ENCODE peak calls at places on chromosomes 13 and 19, in five cellular contexts. Z is A549; V is CD8-positive, alpha-beta T cell; Y is OCI-LY7; I is fibroblast of lung. X is an unnamed sample.

GRCh38 chr19:12838182-12838890 is at the start of gene MAST1:
- DNase-seq in Z (no peak), V (no peak), Y (peak; percentile 81), I (no peak), X (peak; percentile 67)

GRCh38 chr13:27044837-27045570 is 126.6 kb downstream of the USP12 start:
- DNase-seq in Z (no peak), V (no peak), Y (peak; percentile 37), I (no peak), X (no peak)

GRCh38 chr19:13002970-13003540 is 7.8 kb downstream of the NFIX start:
- DNase-seq in Z (no peak), V (no peak), Y (no peak), I (no peak), X (no peak)

GRCh38 chr13:27321619-27322385 is 51.2 kb downstream of the RASL11A start:
- DNase-seq in Z (no peak), V (no peak), Y (no peak), I (no peak), X (no peak)

GRCh38 chr13:51585234-51585672 is 991 bp downstream of the WDFY2 start:
- DNase-seq in Z (no peak), V (no peak), Y (peak; percentile 18), I (peak; percentile 26), X (no peak)

GRCh38 chr13:63843766-63844699 is 2428.4 kb upstream of the PCDH20 start:
- DNase-seq in Z (no peak), V (no peak), Y (no peak), I (no peak), X (no peak)

GRCh38 chr19:17794731-17795494 is at the start of gene B3GNT3:
- DNase-seq in Z (peak; percentile 47), V (no peak), Y (no peak), I (no peak), X (no peak)

GRCh38 chr19:9528757-9529336 is 9.6 kb downstream of the ZNF426 start:
- DNase-seq in Z (no peak), V (no peak), Y (no peak), I (peak; percentile 14), X (no peak)

GRCh38 chr13:110340812-110341444 is 33.8 kb downstream of the COL4A2 start:
- DNase-seq in Z (no peak), V (no peak), Y (no peak), I (peak; percentile 87), X (no peak)

GRCh38 chr13:113665582-113666323 is 1.3 kb upstream of the GRK1 start:
- DNase-seq in Z (no peak), V (no peak), Y (no peak), I (no peak), X (no peak)

GRCh38 chr19:52307275-52307674 is 10.3 kb downstream of the ZNF480 start:
- DNase-seq in Z (no peak), V (no peak), Y (peak; percentile 53), I (peak; percentile 38), X (no peak)

GRCh38 chr19:4090351-4091220 is 23.9 kb upstream of the ZBTB7A start:
- DNase-seq in Z (no peak), V (no peak), Y (no peak), I (no peak), X (no peak)

GRCh38 chr19:35204799-35205732 is 23.5 kb downstream of the FAM187B start:
- DNase-seq in Z (no peak), V (no peak), Y (peak; percentile 90), I (no peak), X (no peak)

GRCh38 chr13:98584668-98585397 is 7.9 kb upstream of the STK24 start:
- DNase-seq in Z (no peak), V (no peak), Y (no peak), I (no peak), X (no peak)

GRCh38 chr13:21672811-21673591 is 2.1 kb downstream of the FGF9 start:
- DNase-seq in Z (no peak), V (no peak), Y (no peak), I (no peak), X (no peak)

GRCh38 chr19:41480336-41480735 is 37.4 kb downstream of the ERICH4 start:
- DNase-seq in Z (no peak), V (no peak), Y (no peak), I (no peak), X (no peak)

GRCh38 chr19:14198384-14199376 is 7.3 kb downstream of the ADGRL1 start:
- DNase-seq in Z (no peak), V (no peak), Y (peak; percentile 40), I (no peak), X (no peak)

GRCh38 chr13:108877300-108877699 is 247.9 kb downstream of the MYO16 start:
- DNase-seq in Z (no peak), V (no peak), Y (no peak), I (peak; percentile 26), X (no peak)

GRCh38 chr13:71477735-71478134 is 389.3 kb downstream of the DACH1 start:
- DNase-seq in Z (no peak), V (no peak), Y (no peak), I (peak; percentile 1), X (no peak)

GRCh38 chr13:75256922-75257321 is 225.0 kb downstream of the TBC1D4 start:
- DNase-seq in Z (no peak), V (no peak), Y (no peak), I (peak; percentile 45), X (no peak)

GRCh38 chr13:80048802-80049201 is 292.1 kb downstream of the SPRY2 start:
- DNase-seq in Z (peak; percentile 11), V (no peak), Y (peak; percentile 11), I (peak; percentile 98), X (peak; percentile 81)

GRCh38 chr19:17877696-17878095 is 6.0 kb downstream of the SLC5A5 start:
- DNase-seq in Z (no peak), V (no peak), Y (no peak), I (no peak), X (no peak)

GRCh38 chr19:10744222-10744847 is 26.5 kb downstream of the DNM2 start:
- DNase-seq in Z (no peak), V (no peak), Y (no peak), I (no peak), X (no peak)

GRCh38 chr19:10747674-10748073 is 29.8 kb downstream of the DNM2 start:
- DNase-seq in Z (no peak), V (no peak), Y (no peak), I (no peak), X (no peak)

GRCh38 chr19:10742494-10742893 is 24.6 kb downstream of the DNM2 start:
- DNase-seq in Z (no peak), V (no peak), Y (no peak), I (no peak), X (no peak)

GRCh38 chr19:10747271-10747670 is 29.4 kb downstream of the DNM2 start:
- DNase-seq in Z (peak; percentile 31), V (no peak), Y (no peak), I (no peak), X (no peak)

DNA sequence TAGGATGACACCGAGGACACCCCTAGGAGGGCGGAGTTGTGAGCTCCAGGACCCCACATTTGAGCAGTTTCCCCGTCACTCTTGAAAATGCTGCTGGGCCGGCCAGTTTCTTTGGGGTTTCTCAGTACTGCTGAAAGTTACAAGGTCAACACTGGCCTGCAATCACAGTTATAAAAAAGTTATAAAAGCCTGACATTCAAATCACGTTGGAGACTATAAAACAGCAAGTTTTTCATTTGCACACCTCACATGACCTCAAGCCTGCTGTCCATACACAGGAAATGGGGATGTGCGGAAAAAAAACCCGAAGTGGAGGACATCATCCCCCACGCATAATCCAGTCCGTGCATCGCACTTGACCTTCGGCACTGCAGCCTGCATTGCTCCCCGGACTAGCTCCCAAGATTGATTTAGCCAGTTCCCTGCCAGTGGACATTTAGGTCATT is 27.0 kb downstream of the DNM2 start:
- DNase-seq in Z (no peak), V (no peak), Y (no peak), I (no peak), X (no peak)
- H3K27ac ChIP-seq in Z (no peak overlapping the region), V (no peak overlapping the region), Y (no peak overlapping the region), I (no peak overlapping the region), X (peak overlapping the region; percentile 76)

DNA sequence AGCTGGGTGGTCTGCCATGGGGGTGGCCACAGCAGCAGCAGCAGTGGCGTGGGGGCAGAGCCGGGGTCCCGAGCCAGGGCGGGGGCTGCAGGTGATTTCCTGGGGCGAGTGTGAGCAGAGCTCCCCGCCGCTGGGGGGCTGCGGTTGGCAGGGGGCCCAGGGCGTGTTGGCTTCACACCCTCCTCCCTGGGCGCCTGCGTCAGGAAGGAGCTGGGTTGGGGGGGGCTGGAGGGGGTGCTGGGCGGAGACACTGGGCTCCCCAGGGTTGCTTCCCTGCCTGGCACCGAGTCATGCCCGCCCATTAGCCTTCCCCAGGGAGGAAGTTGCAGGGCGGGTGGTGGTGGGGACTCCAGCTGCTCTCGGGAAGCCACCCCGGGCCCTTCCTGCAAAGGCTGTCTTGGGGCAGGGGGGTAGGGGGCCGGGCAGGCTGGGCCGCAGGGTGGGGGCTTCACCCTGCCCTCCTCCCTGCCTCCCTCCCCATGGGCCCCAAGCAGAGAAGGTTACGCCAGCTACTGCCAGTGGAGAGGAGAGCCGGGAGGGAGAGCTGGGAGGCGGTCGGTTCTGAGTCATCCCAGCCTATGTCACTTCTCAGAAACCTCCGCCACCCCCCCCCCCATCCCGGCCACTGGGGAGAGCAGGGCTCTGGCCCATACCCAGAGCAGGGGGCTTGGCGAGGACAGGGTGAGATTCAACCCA is 4.6 kb downstream of the MIDN start:
- DNase-seq in Z (no peak), V (peak; percentile 66), Y (peak; percentile 76), I (peak; percentile 98), X (peak; percentile 93)
- H3K4me3 ChIP-seq in Z (peak overlapping the region; percentile 97), V (peak overlapping the region; percentile 96), Y (peak overlapping the region; percentile 97), I (peak overlapping the region; percentile 81), X (peak overlapping the region; percentile 91)

GRCh38 chr19:45363861-45364459 is 6.4 kb downstream of the ERCC2 start:
- DNase-seq in Z (no peak), V (no peak), Y (no peak), I (no peak), X (no peak)

GRCh38 chr19:45370410-45371204 is at the start of gene ERCC2:
- DNase-seq in Z (peak; percentile 99), V (peak; percentile 99), Y (peak; percentile 99), I (peak; percentile 98), X (peak; percentile 98)

GRCh38 chr19:45364696-45365095 is 5.7 kb downstream of the ERCC2 start:
- DNase-seq in Z (no peak), V (no peak), Y (no peak), I (no peak), X (no peak)

GRCh38 chr19:45368127-45368526 is 2.2 kb downstream of the ERCC2 start:
- DNase-seq in Z (no peak), V (no peak), Y (no peak), I (no peak), X (no peak)

GRCh38 chr19:45368737-45369340 is 1.5 kb downstream of the ERCC2 start:
- DNase-seq in Z (no peak), V (no peak), Y (no peak), I (no peak), X (no peak)
- H3K27ac ChIP-seq in Z (no peak overlapping the region), V (no peak overlapping the region), Y (no peak overlapping the region), I (no peak overlapping the region), X (no peak overlapping the region)

DNA sequence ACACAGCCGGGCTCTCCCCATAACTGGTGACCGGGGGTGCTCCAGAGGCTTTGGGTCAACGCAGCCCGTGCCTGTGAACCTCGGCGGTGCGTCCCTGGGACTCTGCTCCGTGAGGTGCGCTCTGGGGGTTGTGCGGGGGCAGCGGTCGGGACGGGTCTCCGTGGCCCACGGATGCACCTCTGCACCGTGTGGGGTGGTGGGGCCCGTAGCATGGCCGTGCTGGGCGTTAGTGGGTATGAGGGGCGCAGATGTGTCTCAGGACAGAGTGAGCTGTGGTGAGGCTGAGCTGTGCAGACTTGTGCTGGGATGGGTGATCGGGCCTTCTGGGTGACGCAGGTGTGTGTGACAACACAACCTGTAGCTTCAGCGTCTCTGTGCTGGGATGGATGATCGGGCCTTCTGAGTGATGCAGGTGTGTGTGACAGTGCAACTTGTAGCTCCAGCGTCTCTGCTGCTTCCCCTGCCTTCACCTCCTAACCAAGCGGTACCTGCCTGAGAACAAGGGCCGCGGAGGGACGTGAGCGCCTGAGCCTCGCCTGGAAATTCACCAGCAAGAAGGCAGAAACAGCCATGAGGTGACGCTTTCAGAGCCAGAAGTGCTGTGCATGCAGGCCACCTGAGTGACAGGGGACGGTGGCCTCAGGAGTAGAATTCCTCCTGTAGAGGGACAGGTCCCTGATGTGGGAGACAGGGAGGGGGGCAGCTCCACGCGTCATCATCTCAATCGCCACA is 599 bp downstream of the ZNF331 start:
- DNase-seq in Z (no peak), V (no peak), Y (peak; percentile 5), I (no peak), X (no peak)
- H3K4me3 ChIP-seq in Z (peak overlapping the region; percentile 56), V (peak overlapping the region; percentile 87), Y (peak overlapping the region; percentile 87), I (peak overlapping the region; percentile 78), X (peak overlapping the region; percentile 60)

X was measured in dorsolateral prefrontal cortex.